ENCODE peak calls at places on chromosomes 2 and 18, in four cellular contexts. X is heart right ventricle, G is type B pancreatic cell, S is IMR-90. K is an unnamed sample.

GRCh38 chr2:221999702-222000101 is 299.1 kb downstream of the PAX3 start:
- DNase-seq in X (no peak), S (peak), G (no peak), K (peak)

GRCh38 chr2:193476171-193476800 is 1281.6 kb upstream of the TMEFF2 start:
- DNase-seq in S (no peak), X (no peak), G (no peak), K (no peak)

GRCh38 chr2:136136921-136137320 is 19.0 kb upstream of the CXCR4 start:
- DNase-seq in X (no peak), S (no peak), G (no peak), K (no peak)

GRCh38 chr2:176118606-176119370 is 2.2 kb downstream of the HOXD10 start:
- DNase-seq in X (no peak), G (no peak), S (no peak), K (no peak)

GRCh38 chr2:120314656-120315366 is 31.1 kb upstream of the INHBB start:
- DNase-seq in S (no peak), X (peak), G (no peak), K (no peak)

GRCh38 chr2:239264838-239265651 is 135.8 kb downstream of the HDAC4 start:
- DNase-seq in S (peak), X (no peak), G (peak), K (peak)

GRCh38 chr2:114442545-114442944 is at the start of gene DPP10:
- DNase-seq in G (no peak), S (peak), X (peak), K (no peak)

GRCh38 chr2:202944403-202944802 is 32.3 kb downstream of the CARF start:
- DNase-seq in X (no peak), G (no peak), S (peak), K (peak)

GRCh38 chr18:62182220-62182619 is 4.6 kb downstream of the PIGN start:
- DNase-seq in X (no peak), S (no peak), G (no peak), K (no peak)

GRCh38 chr2:97728091-97728596 is 14.8 kb downstream of the ZAP70 start:
- DNase-seq in G (no peak), X (peak), S (no peak), K (peak)

GRCh38 chr2:99822487-99823218 is 319.7 kb downstream of the AFF3 start:
- DNase-seq in X (no peak), S (no peak), G (no peak), K (peak)

GRCh38 chr2:220521591-220521990 is 894.2 kb downstream of the SLC4A3 start:
- DNase-seq in G (no peak), S (no peak), X (no peak), K (no peak)

GRCh38 chr18:78764544-78764943 is 215.1 kb upstream of the SALL3 start:
- DNase-seq in S (no peak), G (no peak), X (no peak), K (no peak)

GRCh38 chr2:127818794-127819425 is 7.9 kb upstream of the WDR33 start:
- DNase-seq in G (no peak), X (no peak), S (no peak), K (no peak)

GRCh38 chr18:63366270-63366990 is 576 bp downstream of the KDSR start:
- DNase-seq in X (peak), G (no peak), S (peak), K (peak)

GRCh38 chr18:45828917-45829811 is 3.7 kb downstream of the SIGLEC15 start:
- DNase-seq in X (no peak), G (no peak), S (no peak), K (no peak)

GRCh38 chr2:68730828-68731227 is 3.8 kb upstream of the ARHGAP25 start:
- DNase-seq in S (peak), G (no peak), X (no peak), K (peak)

GRCh38 chr2:189517847-189518535 is 62.6 kb downstream of the SLC40A1 start:
- DNase-seq in G (no peak), X (no peak), S (peak), K (peak)

GRCh38 chr2:64052468-64053241 is 33.4 kb upstream of the VPS54 start:
- DNase-seq in X (peak), S (peak), G (no peak), K (no peak)

GRCh38 chr2:10591207-10591606 is 98.6 kb downstream of the NOL10 start:
- DNase-seq in S (peak), X (no peak), G (no peak), K (peak)

GRCh38 chr18:58005885-58006523 is 38.0 kb upstream of the NEDD4L start:
- DNase-seq in G (no peak), X (no peak), S (peak), K (peak)

GRCh38 chr18:59597049-59597448 is 100.2 kb downstream of the CCBE1 start:
- DNase-seq in G (no peak), S (no peak), X (no peak), K (no peak)

GRCh38 chr2:121471571-121472464 is 58.9 kb upstream of the RNU4ATAC start:
- DNase-seq in S (peak), G (no peak), X (no peak), K (peak)

GRCh38 chr2:109612991-109613921 is 510 bp downstream of the SEPTIN10 start:
- DNase-seq in X (peak), G (peak), S (peak), K (peak)

GRCh38 chr2:163877316-163877715 is 141.5 kb upstream of the FIGN start:
- DNase-seq in S (peak), G (no peak), X (no peak), K (peak)

GRCh38 chr18:69617888-69618287 is 217.2 kb downstream of the DOK6 start:
- DNase-seq in G (no peak), S (peak), X (no peak), K (peak)

GRCh38 chr2:231429152-231429551 is 33.6 kb downstream of the B3GNT7 start:
- DNase-seq in S (no peak), G (no peak), X (no peak), K (no peak)

GRCh38 chr2:26989156-26989555 is 18.7 kb downstream of the MAPRE3 start:
- DNase-seq in G (no peak), S (peak), X (no peak), K (peak)

GRCh38 chr2:180002198-180002597 is 4.9 kb downstream of the CWC22 start:
- DNase-seq in X (no peak), S (no peak), G (no peak), K (no peak)

GRCh38 chr2:188788621-188789020 is 185.6 kb upstream of the COL3A1 start:
- DNase-seq in X (peak), S (peak), G (no peak), K (peak)

GRCh38 chr18:11149441-11150270 is at the start of gene PIEZO2:
- DNase-seq in S (peak), X (peak), G (peak), K (peak)

GRCh38 chr2:116416988-116417387 is 1397.5 kb upstream of the DDX18 start:
- DNase-seq in X (no peak), S (no peak), G (no peak), K (no peak)

GRCh38 chr2:120763931-120764330 is 28.3 kb downstream of the GLI2 start:
- DNase-seq in G (peak), X (no peak), S (no peak), K (no peak)

GRCh38 chr2:96869281-96869823 is 528 bp downstream of the SEMA4C start:
- DNase-seq in G (no peak), S (peak), X (peak), K (peak)

GRCh38 chr2:75047907-75048625 is 89.6 kb downstream of the POLE4 start:
- DNase-seq in X (no peak), G (no peak), S (peak), K (peak)

GRCh38 chr2:88843651-88844050 is 152.2 kb downstream of the RPIA start:
- DNase-seq in G (no peak), X (no peak), S (no peak), K (no peak)

GRCh38 chr2:1486670-1487069 is 73.4 kb downstream of the TPO start:
- DNase-seq in G (no peak), S (no peak), X (no peak), K (no peak)

GRCh38 chr2:80086831-80087230 is 217.7 kb downstream of the LRRTM1 start:
- DNase-seq in G (no peak), S (peak), X (no peak), K (peak)

GRCh38 chr2:200741468-200742202 is 70.1 kb upstream of the BZW1 start:
- DNase-seq in S (no peak), X (no peak), G (no peak), K (no peak)